ENCODE peak calls at places on chromosome 13, in four cellular contexts. One of them, this sample, is unnamed.

GRCh38 chr13:74251778-74252519 is 117.7 kb upstream of the KLF12 start:
- DNase-seq in K562: no peak
- DNase-seq in H1: no peak
- DNase-seq in HepG2: no peak
- DNase-seq in this sample: no peak

GRCh38 chr13:112240076-112240475 is 136.1 kb upstream of the SPACA7 start:
- DNase-seq in K562: no peak
- DNase-seq in HepG2: no peak
- DNase-seq in H1: no peak
- DNase-seq in this sample: no peak

GRCh38 chr13:78650725-78651083 is 8.3 kb downstream of the OBI1 start:
- DNase-seq in HepG2: no peak
- DNase-seq in H1: no peak
- DNase-seq in K562: peak; percentile 15
- DNase-seq in this sample: no peak

GRCh38 chr13:100944791-100945345 is 270.3 kb upstream of the TMTC4 start:
- DNase-seq in HepG2: no peak
- DNase-seq in H1: no peak
- DNase-seq in K562: no peak
- DNase-seq in this sample: no peak

GRCh38 chr13:99992376-99992775 is 10.8 kb downstream of the ZIC2 start:
- DNase-seq in HepG2: no peak
- DNase-seq in K562: no peak
- DNase-seq in H1: no peak
- DNase-seq in this sample: no peak

GRCh38 chr13:106534844-106535551 is 464 bp downstream of the EFNB2 start:
- DNase-seq in HepG2: no peak
- DNase-seq in H1: no peak
- DNase-seq in K562: no peak
- DNase-seq in this sample: no peak

GRCh38 chr13:31012285-31013024 is 80.0 kb downstream of the TEX26 start:
- DNase-seq in HepG2: peak; percentile 3
- DNase-seq in H1: no peak
- DNase-seq in K562: no peak
- DNase-seq in this sample: no peak

GRCh38 chr13:99367663-99368448 is 60.7 kb upstream of the GPR183 start:
- DNase-seq in K562: no peak
- DNase-seq in H1: no peak
- DNase-seq in HepG2: no peak
- DNase-seq in this sample: no peak

GRCh38 chr13:41231786-41232185 is 31.6 kb downstream of the MTRF1 start:
- DNase-seq in K562: no peak
- DNase-seq in HepG2: peak; percentile 28
- DNase-seq in H1: no peak
- DNase-seq in this sample: no peak

GRCh38 chr13:77325371-77325941 is 1.4 kb downstream of the MYCBP2 start:
- DNase-seq in K562: no peak
- DNase-seq in H1: no peak
- DNase-seq in HepG2: no peak
- DNase-seq in this sample: no peak

GRCh38 chr13:94351292-94352000 is 128.0 kb downstream of the DCT start:
- DNase-seq in HepG2: no peak
- DNase-seq in H1: no peak
- DNase-seq in K562: no peak
- DNase-seq in this sample: no peak

DNA sequence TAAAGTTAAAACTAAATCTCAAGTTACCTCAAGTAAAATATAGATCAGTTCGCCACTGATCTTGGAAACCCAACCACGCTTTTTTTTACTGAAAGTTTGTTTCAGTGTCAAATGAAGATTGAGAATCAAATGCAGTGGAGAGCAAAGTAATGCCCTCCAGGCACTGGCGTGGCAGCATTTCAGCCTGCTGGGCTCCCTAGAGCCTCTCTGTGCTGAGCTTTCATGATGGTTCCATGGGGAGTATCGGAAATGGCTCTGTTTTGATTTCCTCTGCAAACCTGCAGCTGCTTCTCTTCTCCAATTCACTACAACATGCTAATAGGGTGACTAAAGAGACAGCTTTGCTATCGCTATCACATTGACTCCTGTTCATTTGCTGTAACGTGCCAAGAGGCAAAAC is 141.6 kb downstream of the FGF14 start:
- DNase-seq in K562: no peak
- DNase-seq in HepG2: no peak
- DNase-seq in H1: no peak
- DNase-seq in this sample: no peak
- TF ChIP-seq FOSL1 in K562: no peak
- TF ChIP-seq FOSL1 in HepG2: no peak
- TF ChIP-seq FOSL1 in H1: no peak
- TF ChIP-seq FOSL1 in this sample: no peak

GRCh38 chr13:35917252-35917941 is 213.8 kb downstream of the DCLK1 start:
- DNase-seq in K562: no peak
- DNase-seq in HepG2: no peak
- DNase-seq in H1: no peak
- DNase-seq in this sample: no peak
- TF ChIP-seq CEBPB in K562: no peak
- TF ChIP-seq CEBPB in HepG2: no peak
- TF ChIP-seq CEBPB in H1: no peak
- TF ChIP-seq CEBPB in this sample: no peak

GRCh38 chr13:37966266-37966665 is 96.7 kb upstream of the TRPC4 start:
- DNase-seq in HepG2: no peak
- DNase-seq in H1: no peak
- DNase-seq in K562: no peak
- DNase-seq in this sample: no peak
- TF ChIP-seq FOSL1 in HepG2: no peak
- TF ChIP-seq FOSL1 in H1: no peak
- TF ChIP-seq FOSL1 in K562: no peak
- TF ChIP-seq FOSL1 in this sample: no peak

GRCh38 chr13:81080911-81081454 is 740.1 kb upstream of the SPRY2 start:
- DNase-seq in K562: no peak
- DNase-seq in HepG2: no peak
- DNase-seq in H1: no peak
- DNase-seq in this sample: no peak
- TF ChIP-seq CEBPB in K562: no peak
- TF ChIP-seq CEBPB in HepG2: no peak
- TF ChIP-seq CEBPB in H1: no peak
- TF ChIP-seq CEBPB in this sample: no peak

DNA sequence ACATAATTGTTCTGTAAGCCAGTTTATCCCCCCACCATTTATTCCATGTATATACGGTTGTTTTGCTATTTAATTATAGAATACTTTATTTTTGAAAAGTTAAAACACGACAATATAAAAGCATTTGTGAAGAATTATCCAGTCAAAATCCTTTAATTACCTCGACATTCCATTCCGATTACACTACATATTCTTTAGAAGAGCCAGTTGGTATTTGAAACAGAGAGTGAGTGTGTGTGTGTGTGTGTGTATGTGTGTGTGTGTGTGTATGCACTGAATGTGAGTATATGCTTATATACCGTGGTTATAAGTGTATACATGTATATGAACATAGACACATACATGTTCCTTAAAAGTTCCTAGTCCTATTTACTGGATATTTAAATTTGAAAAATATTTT is 87.8 kb upstream of the KLF5 start:
- DNase-seq in K562: no peak
- DNase-seq in H1: no peak
- DNase-seq in HepG2: no peak
- DNase-seq in this sample: no peak
- TF ChIP-seq FOSL1 in K562: no peak
- TF ChIP-seq FOSL1 in H1: no peak
- TF ChIP-seq FOSL1 in HepG2: no peak
- TF ChIP-seq FOSL1 in this sample: peak; percentile 39

GRCh38 chr13:103078145-103078544 is 11.9 kb upstream of the SLC10A2 start:
- DNase-seq in HepG2: no peak
- DNase-seq in K562: no peak
- DNase-seq in H1: no peak
- DNase-seq in this sample: no peak
- TF ChIP-seq CEBPB in HepG2: no peak
- TF ChIP-seq CEBPB in K562: no peak
- TF ChIP-seq CEBPB in H1: no peak
- TF ChIP-seq CEBPB in this sample: no peak

GRCh38 chr13:57634829-57635165 is 3.3 kb downstream of the PCDH17 start:
- DNase-seq in H1: no peak
- DNase-seq in HepG2: no peak
- DNase-seq in K562: no peak
- DNase-seq in this sample: no peak
- TF ChIP-seq FOSL1 in H1: no peak
- TF ChIP-seq FOSL1 in HepG2: no peak
- TF ChIP-seq FOSL1 in K562: no peak
- TF ChIP-seq FOSL1 in this sample: no peak

DNA sequence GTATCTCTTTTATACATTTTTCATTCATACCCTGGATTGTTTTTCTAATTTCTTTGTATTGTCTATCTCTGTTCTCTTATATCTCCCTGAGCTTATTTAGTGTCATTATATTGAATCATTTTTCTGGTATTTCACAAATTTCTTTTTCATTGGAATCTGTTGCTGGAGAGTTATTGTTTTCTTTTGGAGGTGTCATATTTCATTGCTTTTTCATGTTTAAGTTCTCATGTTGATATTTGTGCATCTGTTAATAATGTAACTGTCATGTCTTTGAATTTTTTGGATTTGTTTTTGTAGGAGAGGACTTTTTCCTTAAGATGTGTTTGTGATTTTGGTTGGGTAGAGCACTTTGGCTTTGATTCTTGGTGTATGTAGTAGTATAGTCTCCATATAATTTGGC is 64.0 kb downstream of the DNAJC3 start:
- DNase-seq in H1: no peak
- DNase-seq in HepG2: no peak
- DNase-seq in K562: no peak
- DNase-seq in this sample: no peak
- TF ChIP-seq CEBPB in H1: no peak
- TF ChIP-seq CEBPB in HepG2: no peak
- TF ChIP-seq CEBPB in K562: no peak
- TF ChIP-seq CEBPB in this sample: no peak

DNA sequence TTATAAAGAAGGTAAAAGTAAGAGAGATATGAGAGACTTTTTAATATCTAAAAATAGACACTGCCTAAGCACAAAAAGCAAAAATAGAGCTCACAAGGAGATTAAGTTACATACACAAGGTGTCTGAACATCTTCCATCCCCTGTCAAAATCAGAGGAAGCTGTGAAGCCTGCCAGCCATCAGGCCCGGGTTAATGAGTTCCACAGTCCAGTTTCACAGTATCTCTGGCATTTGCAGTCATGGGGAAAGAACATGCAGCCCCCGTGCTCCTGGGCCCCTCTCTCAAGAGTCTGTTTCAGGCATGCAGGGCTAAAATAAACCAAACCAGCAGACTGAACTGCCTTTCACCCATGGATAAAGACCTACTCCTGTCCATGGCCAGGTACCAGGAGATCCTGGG is 79.2 kb downstream of the TBC1D4 start:
- DNase-seq in HepG2: peak; percentile 45
- DNase-seq in H1: no peak
- DNase-seq in K562: no peak
- DNase-seq in this sample: no peak
- TF ChIP-seq FOSL1 in HepG2: no peak
- TF ChIP-seq FOSL1 in H1: no peak
- TF ChIP-seq FOSL1 in K562: no peak
- TF ChIP-seq FOSL1 in this sample: no peak